ENCODE peak calls at places on chromosomes 1 and 21, in eight cellular contexts. W, Y, A, G, C, E, U and L are unnamed samples.

GRCh38 chr1:229526695-229527094 is 18.6 kb upstream of the NUP133 start:
- DNase-seq in G (no peak), Y (no peak), U (no peak), C (no peak), W (no peak), E (no peak), A (no peak), L (no peak)

GRCh38 chr1:3055051-3055450 is 14.0 kb upstream of the PRDM16 start:
- DNase-seq in U (no peak), E (no peak), C (no peak), G (no peak), W (no peak), Y (no peak), A (no peak), L (no peak)

GRCh38 chr1:234893359-234893724 is 235.3 kb downstream of the TOMM20 start:
- DNase-seq in Y (no peak), U (no peak), C (no peak), W (no peak), A (no peak), G (no peak), E (no peak), L (no peak)

GRCh38 chr1:56484695-56485094 is 94.7 kb downstream of the PLPP3 start:
- DNase-seq in Y (no peak), U (no peak), A (no peak), C (peak; percentile 23), W (no peak), E (no peak), G (no peak), L (no peak)

GRCh38 chr1:56180806-56181205 is 398.6 kb downstream of the PLPP3 start:
- DNase-seq in E (no peak), C (peak; percentile 41), U (no peak), W (no peak), Y (no peak), G (no peak), A (no peak), L (peak; percentile 36)

GRCh38 chr1:152926091-152926490 is 17.7 kb downstream of the IVL start:
- DNase-seq in G (no peak), E (peak; percentile 79), W (peak; percentile 52), Y (no peak), U (peak; percentile 52), C (no peak), A (no peak), L (peak; percentile 87)

GRCh38 chr1:24481098-24481497 is 21.5 kb upstream of the RCAN3 start:
- DNase-seq in G (peak; percentile 29), Y (peak; percentile 44), C (no peak), E (no peak), U (peak; percentile 79), W (no peak), A (no peak), L (no peak)

GRCh38 chr1:212110617-212111016 is 75.1 kb downstream of the DTL start:
- DNase-seq in E (peak; percentile 23), G (no peak), C (peak; percentile 34), W (no peak), A (no peak), U (no peak), Y (no peak), L (peak; percentile 28)

GRCh38 chr1:205129447-205130029 is 7.8 kb upstream of the RBBP5 start:
- DNase-seq in W (no peak), C (no peak), G (no peak), Y (no peak), E (no peak), U (no peak), A (no peak), L (no peak)

GRCh38 chr1:113662097-113662496 is 97.2 kb downstream of the PHTF1 start:
- DNase-seq in G (no peak), W (no peak), C (no peak), A (no peak), U (no peak), Y (no peak), E (no peak), L (no peak)

GRCh38 chr1:55831759-55832158 is 616.6 kb upstream of the USP24 start:
- DNase-seq in E (no peak), A (no peak), W (no peak), C (no peak), G (no peak), Y (no peak), U (no peak), L (no peak)

GRCh38 chr1:185957441-185958363 is 223.5 kb downstream of the HMCN1 start:
- DNase-seq in G (no peak), W (no peak), U (no peak), E (peak; percentile 26), A (no peak), C (no peak), Y (no peak), L (peak; percentile 43)

GRCh38 chr1:228074954-228075730 is 7.4 kb upstream of the ARF1 start:
- DNase-seq in Y (no peak), W (no peak), G (no peak), E (no peak), A (no peak), C (no peak), U (no peak), L (no peak)

GRCh38 chr1:31812158-31812829 is 3.5 kb downstream of the SPOCD1 start:
- DNase-seq in G (no peak), W (no peak), E (no peak), C (no peak), U (peak; percentile 6), A (no peak), Y (no peak), L (no peak)

GRCh38 chr1:204344665-204345064 is 15.1 kb downstream of the PLEKHA6 start:
- DNase-seq in Y (no peak), C (no peak), E (no peak), A (no peak), W (no peak), G (no peak), U (no peak), L (no peak)

GRCh38 chr1:71834570-71835441 is 447.5 kb downstream of the NEGR1 start:
- DNase-seq in E (no peak), Y (no peak), A (no peak), W (no peak), C (peak; percentile 22), G (no peak), U (no peak), L (peak; percentile 0)

GRCh38 chr1:110608247-110608646 is 2.1 kb upstream of the KCNA2 start:
- DNase-seq in G (no peak), W (no peak), U (no peak), C (no peak), Y (no peak), E (no peak), A (no peak), L (no peak)

GRCh38 chr1:160459687-160460086 is 59.3 kb downstream of the VANGL2 start:
- DNase-seq in E (no peak), C (no peak), A (no peak), U (no peak), Y (no peak), G (no peak), W (no peak), L (no peak)

GRCh38 chr1:54390655-54391054 is 15.5 kb downstream of the SSBP3 start:
- DNase-seq in U (no peak), A (no peak), E (no peak), C (no peak), Y (no peak), G (no peak), W (no peak), L (peak; percentile 43)

GRCh38 chr1:184854456-184855180 is 100.0 kb upstream of the EDEM3 start:
- DNase-seq in Y (no peak), W (peak; percentile 29), A (no peak), E (peak; percentile 48), G (no peak), C (peak; percentile 30), U (no peak), L (peak; percentile 70)

GRCh38 chr1:214476229-214476957 is 75.0 kb downstream of the PTPN14 start:
- DNase-seq in G (no peak), Y (no peak), C (peak; percentile 16), W (no peak), E (no peak), U (no peak), A (no peak), L (peak; percentile 31)

GRCh38 chr1:189628857-189629256 is 848.8 kb downstream of the BRINP3 start:
- DNase-seq in U (no peak), E (no peak), C (no peak), A (no peak), G (no peak), W (no peak), Y (no peak), L (no peak)

GRCh38 chr21:31732891-31733520 is 1.1 kb upstream of the SCAF4 start:
- DNase-seq in G (no peak), U (no peak), A (no peak), E (no peak), Y (no peak), W (no peak), C (peak; percentile 34), L (peak; percentile 41)

GRCh38 chr1:24745711-24746582 is 700 bp downstream of the CLIC4 start:
- DNase-seq in Y (peak; percentile 1), U (no peak), E (peak; percentile 61), C (peak; percentile 84), G (no peak), W (no peak), A (no peak), L (peak; percentile 80)